ENCODE peak calls at places on chromosomes 3 and 15, in four cellular contexts. X is amniotic stem cell, A is AML-193, R is mesothelial cell of epicardium. C is an unnamed sample.

GRCh38 chr15:32982001-32982400 is 212.5 kb downstream of the FMN1 start:
- DNase-seq in X (no peak), A (no peak), R (no peak), C (no peak)

GRCh38 chr3:111605016-111605415 is 9.9 kb upstream of the ZBED2 start:
- DNase-seq in X (no peak), A (no peak), R (no peak), C (no peak)

GRCh38 chr3:125052671-125053303 is 3.0 kb downstream of the HEG1 start:
- DNase-seq in X (peak; percentile 41), A (no peak), R (no peak), C (no peak)

GRCh38 chr3:15241341-15241740 is 35.3 kb downstream of the CAPN7 start:
- DNase-seq in X (no peak), A (peak; percentile 63), R (no peak), C (peak; percentile 52)

GRCh38 chr3:142999881-143000280 is 1.5 kb upstream of the U2SURP start:
- DNase-seq in X (no peak), A (peak; percentile 21), R (no peak), C (no peak)

GRCh38 chr3:22713936-22714335 is 489.2 kb upstream of the UBE2E2 start:
- DNase-seq in X (peak; percentile 40), A (peak; percentile 42), R (no peak), C (no peak)

GRCh38 chr3:178352300-178353021 is 183.8 kb upstream of the KCNMB2 start:
- DNase-seq in X (peak; percentile 43), A (no peak), R (no peak), C (no peak)

GRCh38 chr3:149224736-149225594 is 3.3 kb upstream of the CP start:
- DNase-seq in X (peak; percentile 28), A (peak; percentile 85), R (no peak), C (no peak)

GRCh38 chr15:60966316-60966715 is 262.8 kb downstream of the RORA start:
- DNase-seq in X (no peak), A (no peak), R (no peak), C (no peak)

GRCh38 chr15:62732078-62732477 is 310.5 kb upstream of the TPM1 start:
- DNase-seq in X (no peak), A (no peak), R (no peak), C (no peak)

GRCh38 chr15:38085931-38086562 is 151.6 kb downstream of the TMCO5A start:
- DNase-seq in X (no peak), A (no peak), R (no peak), C (no peak)

C was measured in B cell.